ENCODE peak calls at places on chromosomes 4 and X, in nine cellular contexts. O is NCI-H748 treated with DMSO at 0.1 percent for 48 hours; Q is SHP77; R is stimulated activated CD4-positive, alpha-beta T cell treated with anti-CD3 and anti-CD28 coated beads, Interleukin-12 subunit alpha, Interleukin-12 subunit beta, amount 100 ng/mL, for 24 hours; Z is heart left ventricle; E is neural crest cell; F is activated naive CD8-positive, alpha-beta T cell treated with anti-CD3 and anti-CD28 coated beads, Interleukin-2, amount 50 U/mL, for 16 hours; N is activated T-cell treated with anti-CD3 and anti-CD28 coated beads for 1 hour; H is HuH-7.5. V is an unnamed sample.
A peak's percentile ranks its signal among the peaks of the same experiment; 100 is the strongest.

GRCh38 chr4:142365386-142365785 is 480.7 kb downstream of the INPP4B start:
- DNase-seq in O (no peak), Q (no peak), R (no peak), Z (no peak), E (no peak), F (no peak), N (no peak), H (no peak), V (no peak)

GRCh38 chrX:1443496-1444075 is 9.1 kb downstream of the ASMTL start:
- DNase-seq in O (no peak), Q (no peak), R (no peak), Z (peak; percentile 14), E (no peak), F (no peak), N (no peak), H (no peak), V (no peak)

GRCh38 chr4:184755278-184755677 is 21.4 kb upstream of the CENPU start:
- DNase-seq in O (no peak), Q (no peak), R (no peak), Z (peak; percentile 83), E (no peak), F (no peak), N (no peak), H (no peak), V (no peak)

GRCh38 chrX:115362334-115363095 is 73.0 kb downstream of the LUZP4 start:
- DNase-seq in O (peak; percentile 8), Q (no peak), R (no peak), Z (no peak), E (no peak), F (no peak), N (no peak), H (no peak), V (no peak)

GRCh38 chr4:87044511-87045369 is 109.9 kb downstream of the AFF1 start:
- DNase-seq in O (no peak), Q (no peak), R (no peak), Z (no peak), E (no peak), F (no peak), N (no peak), H (no peak), V (no peak)

GRCh38 chrX:129540725-129541184 is 696 bp downstream of the OCRL start:
- DNase-seq in O (no peak), Q (no peak), R (no peak), Z (no peak), E (no peak), F (no peak), N (no peak), H (no peak), V (peak; percentile 2)

GRCh38 chrX:17525762-17526555 is 151.0 kb downstream of the NHS start:
- DNase-seq in O (no peak), Q (no peak), R (no peak), Z (no peak), E (no peak), F (no peak), N (no peak), H (no peak), V (no peak)

GRCh38 chr4:130203571-130203970 is 1107.6 kb downstream of the C4orf33 start:
- DNase-seq in O (no peak), Q (no peak), R (no peak), Z (no peak), E (no peak), F (no peak), N (no peak), H (no peak), V (no peak)

GRCh38 chr4:151573945-151574344 is 165.0 kb downstream of the FHIP1A start:
- DNase-seq in O (no peak), Q (no peak), R (no peak), Z (no peak), E (no peak), F (no peak), N (no peak), H (no peak), V (no peak)

GRCh38 chr4:145775406-145775805 is 95.5 kb downstream of the C4orf51 start:
- DNase-seq in O (no peak), Q (no peak), R (no peak), Z (no peak), E (no peak), F (no peak), N (no peak), H (no peak), V (no peak)

GRCh38 chr4:143335979-143336827 is 473 bp upstream of the GAB1 start:
- DNase-seq in O (peak; percentile 28), Q (peak; percentile 50), R (peak; percentile 15), Z (peak; percentile 94), E (peak; percentile 81), F (no peak), N (no peak), H (peak; percentile 47), V (peak; percentile 76)

GRCh38 chr4:7652906-7653305 is 218.2 kb upstream of the PSAPL1 start:
- DNase-seq in O (no peak), Q (no peak), R (no peak), Z (no peak), E (no peak), F (no peak), N (no peak), H (no peak), V (no peak)

GRCh38 chr4:174553828-174554227 is 31.5 kb upstream of the HPGD start:
- DNase-seq in O (no peak), Q (no peak), R (no peak), Z (no peak), E (no peak), F (no peak), N (no peak), H (no peak), V (no peak)

GRCh38 chr4:102562995-102563394 is 61.8 kb downstream of the NFKB1 start:
- DNase-seq in O (no peak), Q (no peak), R (no peak), Z (no peak), E (no peak), F (no peak), N (no peak), H (no peak), V (no peak)

V was measured in B cell.